ENCODE peak calls at places on chromosome 5, in six cellular contexts. J is tibial nerve, V is C1 segment of cervical spinal cord, E is lower leg skin, C is A172, Y is HCEC 1CT. H is an unnamed sample.

GRCh38 chr5:96453394-96453793 is 20.3 kb upstream of the PCSK1 start:
- DNase-seq in Y (no peak), V (no peak), C (no peak), E (no peak), J (no peak), H (no peak)

GRCh38 chr5:105619725-105620124 is 2051.0 kb downstream of the EFNA5 start:
- DNase-seq in C (no peak), Y (no peak), J (no peak), E (no peak), V (no peak), H (peak; percentile 80)

GRCh38 chr5:109947667-109948066 is 257.9 kb downstream of the MAN2A1 start:
- DNase-seq in C (no peak), E (no peak), J (no peak), Y (no peak), V (no peak), H (no peak)

GRCh38 chr5:849651-850301 is 1.0 kb downstream of the ZDHHC11 start:
- DNase-seq in C (no peak), Y (no peak), J (no peak), V (no peak), E (no peak), H (no peak)

GRCh38 chr5:139554264-139554663 is 6.9 kb upstream of the UBE2D2 start:
- DNase-seq in E (no peak), C (no peak), V (no peak), Y (no peak), J (no peak), H (no peak)

GRCh38 chr5:88889165-88890069 is 6.4 kb upstream of the MEF2C start:
- DNase-seq in C (no peak), E (peak; percentile 27), J (peak; percentile 30), V (peak; percentile 40), Y (peak; percentile 42), H (no peak)

GRCh38 chr5:164256954-164257353 is 751.5 kb downstream of the MAT2B start:
- DNase-seq in J (no peak), Y (no peak), C (no peak), E (no peak), V (no peak), H (no peak)

GRCh38 chr5:132822650-132823480 is 7.6 kb downstream of the SHROOM1 start:
- DNase-seq in J (no peak), E (no peak), C (no peak), Y (no peak), V (no peak), H (no peak)

GRCh38 chr5:674630-675011 is 18.5 kb downstream of the TPPP start:
- DNase-seq in Y (no peak), C (no peak), V (no peak), E (no peak), J (no peak), H (no peak)